ENCODE peak calls at places on chromosomes 1 and 21, in seven cellular contexts. B is fibroblast of lung; H is PC-9; D is tibial nerve; Y is CD8-positive, alpha-beta T cell; K is prostate gland; Q is Panc1. S is an unnamed sample.

GRCh38 chr1:38071530-38072266 is 25.1 kb upstream of the POU3F1 start:
- DNase-seq in B (peak), H (no peak), Q (peak), K (peak), Y (no peak), D (no peak), S (no peak)

GRCh38 chr21:44408226-44408625 is 47.1 kb upstream of the LRRC3 start:
- DNase-seq in B (no peak), D (no peak), H (no peak), K (no peak), Y (no peak), Q (no peak), S (no peak)

GRCh38 chr1:172638885-172639831 is 19.7 kb upstream of the FASLG start:
- DNase-seq in Y (peak), Q (peak), D (no peak), B (peak), K (no peak), H (peak), S (no peak)

GRCh38 chr1:202158810-202159533 is 1.4 kb downstream of the PTPN7 start:
- DNase-seq in B (no peak), D (no peak), K (no peak), Y (no peak), H (no peak), Q (no peak), S (no peak)

GRCh38 chr1:21652101-21652936 is 16.8 kb downstream of the RAP1GAP start:
- DNase-seq in Q (no peak), H (no peak), D (no peak), K (no peak), B (no peak), Y (no peak), S (no peak)

GRCh38 chr1:201468844-201469644 is at the start of gene PHLDA3:
- DNase-seq in H (peak), B (peak), K (peak), Q (no peak), Y (no peak), D (peak), S (peak)

GRCh38 chr1:59738152-59738551 is 76.6 kb upstream of the HOOK1 start:
- DNase-seq in D (no peak), Q (no peak), K (no peak), B (peak), Y (no peak), H (no peak), S (no peak)

GRCh38 chr21:34770581-34770980 is 101.8 kb downstream of the CLIC6 start:
- DNase-seq in H (no peak), Y (no peak), B (peak), D (no peak), Q (no peak), K (no peak), S (no peak)

GRCh38 chr1:48469616-48470500 is 2.1 kb downstream of the SPATA6 start:
- DNase-seq in Q (peak), H (no peak), Y (no peak), D (peak), K (peak), B (peak), S (no peak)

GRCh38 chr21:42125571-42126544 is 54.7 kb downstream of the UMODL1 start:
- DNase-seq in D (no peak), K (no peak), H (no peak), Q (no peak), Y (no peak), B (peak), S (no peak)

GRCh38 chr1:194598098-194598497 is 1411.7 kb upstream of the B3GALT2 start:
- DNase-seq in K (no peak), Y (no peak), D (no peak), B (peak), H (no peak), Q (no peak), S (no peak)

GRCh38 chr1:237011432-237011831 is 7.2 kb upstream of the MT1HL1 start:
- DNase-seq in K (no peak), H (no peak), Q (no peak), B (peak), Y (no peak), D (no peak), S (no peak)

GRCh38 chr1:78303620-78304019 is 187.2 kb upstream of the PTGFR start:
- DNase-seq in Q (no peak), B (peak), Y (no peak), K (no peak), D (peak), H (peak), S (no peak)

GRCh38 chr1:202189919-202190715 is 3.5 kb upstream of the LGR6 start:
- DNase-seq in Y (no peak), H (no peak), B (no peak), Q (no peak), D (no peak), K (no peak), S (no peak)

GRCh38 chr1:210565316-210565715 is 236.6 kb downstream of the HHAT start:
- DNase-seq in K (no peak), H (no peak), Q (no peak), B (no peak), D (no peak), Y (no peak), S (no peak)

GRCh38 chr1:17125756-17126237 is 6.5 kb upstream of the PADI2 start:
- DNase-seq in Y (peak), Q (peak), K (peak), H (peak), D (peak), B (peak), S (peak)

GRCh38 chr1:151756291-151756690 is 7.0 kb downstream of the MRPL9 start:
- DNase-seq in K (no peak), B (peak), Y (no peak), H (no peak), D (no peak), Q (no peak), S (no peak)

GRCh38 chr1:79711001-79711431 is 704.5 kb upstream of the ADGRL4 start:
- DNase-seq in B (peak), K (no peak), D (no peak), H (no peak), Y (no peak), Q (no peak), S (no peak)

GRCh38 chr1:65260851-65261473 is 48.4 kb upstream of the DNAJC6 start:
- DNase-seq in H (peak), D (no peak), B (peak), K (no peak), Q (no peak), Y (no peak), S (no peak)

GRCh38 chr1:198158766-198159589 is 2.2 kb downstream of the NEK7 start:
- DNase-seq in H (peak), Q (peak), B (peak), K (peak), D (peak), Y (peak), S (peak)

GRCh38 chr1:226419284-226419683 is 11.4 kb upstream of the PARP1 start:
- DNase-seq in K (no peak), H (no peak), Q (no peak), D (no peak), B (no peak), Y (no peak), S (no peak)

GRCh38 chr1:21628798-21629393 is 40.3 kb downstream of the RAP1GAP start:
- DNase-seq in B (no peak), D (no peak), Y (no peak), Q (no peak), H (peak), K (no peak), S (no peak)

GRCh38 chr1:15938628-15939161 is 37.2 kb downstream of the ZBTB17 start:
- DNase-seq in B (no peak), D (no peak), K (no peak), Y (no peak), H (no peak), Q (no peak), S (no peak)

GRCh38 chr1:62235576-62235975 is 40.9 kb downstream of the L1TD1 start:
- DNase-seq in H (no peak), Y (no peak), K (no peak), Q (no peak), B (no peak), D (no peak), S (no peak)

GRCh38 chr21:30189763-30190162 is 23.2 kb upstream of the CLDN17 start:
- DNase-seq in B (no peak), K (no peak), Q (no peak), D (no peak), H (no peak), Y (no peak), S (no peak)

GRCh38 chr1:155183775-155184221 is 10.1 kb downstream of the TRIM46 start:
- DNase-seq in H (no peak), K (no peak), B (no peak), D (no peak), Y (no peak), Q (no peak), S (no peak)
- TF ChIP-seq CTCF in H (no peak), K (no peak), B (no peak), D (no peak), Y (no peak), Q (no peak), S (no peak)

DNA sequence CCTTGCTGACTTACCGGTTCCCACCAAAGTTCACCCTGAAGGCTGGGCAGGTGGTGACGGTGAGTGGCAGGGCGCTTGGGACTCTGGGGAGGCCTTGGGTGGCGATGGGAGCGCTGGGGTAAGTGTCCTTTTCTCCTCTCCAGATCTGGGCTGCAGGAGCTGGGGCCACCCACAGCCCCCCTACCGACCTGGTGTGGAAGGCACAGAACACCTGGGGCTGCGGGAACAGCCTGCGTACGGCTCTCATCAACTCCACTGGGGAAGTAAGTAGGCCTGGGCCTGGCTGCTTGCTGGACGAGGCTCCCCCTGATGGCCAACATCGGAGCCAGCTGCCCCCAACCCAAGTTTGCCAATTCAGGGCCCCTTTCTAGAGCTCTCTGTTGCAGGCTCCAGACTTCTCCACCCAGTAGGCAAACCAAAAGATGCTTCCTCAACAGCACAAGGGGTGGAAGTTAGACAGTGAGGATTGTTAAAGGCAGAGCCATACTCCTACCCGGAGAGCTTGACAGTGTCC is 16.4 kb upstream of the SEMA4A start:
- DNase-seq in Q (no peak), H (no peak), D (no peak), B (no peak), Y (no peak), K (no peak), S (no peak)
- TF ChIP-seq CTCF in Q (no peak), H (no peak), D (no peak), B (no peak), Y (no peak), K (no peak), S (no peak)

GRCh38 chr1:156053770-156054499 is at the start of gene UBQLN4:
- DNase-seq in H (peak), D (peak), B (peak), Q (no peak), K (peak), Y (peak), S (peak)

GRCh38 chr1:156055343-156055645 is 712 bp downstream of the LAMTOR2 start:
- DNase-seq in D (no peak), Q (no peak), B (no peak), H (no peak), Y (no peak), K (no peak), S (no peak)

GRCh38 chr1:156051011-156051725 is 2.4 kb downstream of the UBQLN4 start:
- DNase-seq in D (no peak), B (no peak), Y (no peak), H (no peak), Q (no peak), K (no peak), S (no peak)

GRCh38 chr1:156054500-156055342 is at the start of gene LAMTOR2:
- DNase-seq in D (peak), B (peak), K (peak), H (peak), Q (peak), Y (peak), S (peak)

GRCh38 chr1:156052862-156053769 is 482 bp downstream of the UBQLN4 start:
- DNase-seq in Y (peak), Q (peak), D (peak), H (peak), B (peak), K (no peak), S (no peak)
- TF ChIP-seq CTCF in Y (no peak), Q (no peak), D (no peak), H (peak), B (no peak), K (no peak), S (peak)

GRCh38 chr1:93346472-93346991 is 825 bp downstream of the DR1 start:
- DNase-seq in H (no peak), K (peak), Y (peak), B (no peak), D (no peak), Q (no peak), S (no peak)

GRCh38 chr1:93345633-93346471 is at the start of gene DR1:
- DNase-seq in Q (no peak), H (peak), B (peak), K (peak), D (peak), Y (peak), S (peak)

GRCh38 chr1:93344484-93344883 is 1.2 kb upstream of the DR1 start:
- DNase-seq in H (no peak), B (no peak), Q (no peak), Y (no peak), D (no peak), K (no peak), S (no peak)

GRCh38 chr1:93347319-93347899 is 1.7 kb downstream of the DR1 start:
- DNase-seq in D (no peak), Y (no peak), B (no peak), Q (no peak), H (no peak), K (no peak), S (no peak)

DNA sequence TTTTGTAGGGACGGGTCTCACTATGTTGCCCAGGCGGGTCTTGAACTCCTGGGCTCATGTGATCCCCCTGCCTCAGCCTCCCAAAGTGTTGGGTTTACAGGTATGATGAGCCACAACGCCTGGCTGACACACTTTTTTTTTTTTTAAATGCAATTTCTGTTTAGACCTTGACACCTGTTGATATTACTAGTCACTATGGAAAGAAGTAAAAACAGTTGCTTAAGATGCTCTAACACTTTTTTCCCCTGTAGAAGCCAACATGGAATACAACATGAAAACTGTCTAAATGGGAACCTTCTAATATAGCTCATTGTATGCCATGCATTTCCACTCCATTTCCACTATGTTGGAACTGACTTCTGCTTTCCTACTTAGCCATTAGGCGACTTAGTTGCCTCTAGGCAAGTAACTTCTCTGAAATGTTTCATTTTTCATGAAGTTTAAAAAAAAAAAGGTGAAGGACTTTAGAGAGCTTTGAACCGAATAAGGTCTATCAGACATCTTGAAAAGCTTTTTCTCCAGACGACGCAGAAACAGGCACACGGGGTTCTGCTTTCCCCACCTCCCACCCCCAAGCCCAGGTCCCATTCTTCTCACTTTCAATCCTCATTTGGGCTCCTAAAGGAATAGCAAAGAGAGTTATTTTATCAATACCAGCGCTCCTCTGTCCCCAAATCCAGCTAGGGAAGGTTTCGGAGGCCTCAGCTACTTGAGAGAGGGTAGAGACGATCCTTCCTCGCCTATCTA is 648 bp upstream of the DR1 start:
- DNase-seq in D (no peak), H (no peak), Y (no peak), Q (no peak), K (no peak), B (no peak), S (no peak)
- TF ChIP-seq CTCF in D (no peak), H (no peak), Y (no peak), Q (no peak), K (no peak), B (no peak), S (no peak)

DNA sequence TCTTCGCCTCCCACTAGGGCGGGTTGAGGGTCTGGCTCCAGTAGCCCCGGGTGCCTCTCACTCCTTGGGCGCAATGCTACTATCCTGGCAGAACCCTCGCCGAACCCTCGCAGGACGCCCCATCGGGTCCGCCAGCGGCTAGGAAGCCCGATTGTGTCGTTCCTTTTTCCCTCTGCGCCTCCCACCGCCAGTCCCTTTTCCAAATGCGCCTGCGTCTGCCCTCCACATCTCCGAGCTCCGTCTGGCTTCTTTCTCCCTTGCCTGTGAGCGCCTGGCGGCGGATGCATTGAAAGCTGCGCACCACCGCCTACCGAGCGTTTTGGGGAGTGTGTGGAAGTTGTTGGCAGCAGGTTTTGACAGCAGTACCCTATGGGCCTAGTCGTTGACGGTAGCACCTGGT is 1.0 kb upstream of the DIRAS3 start:
- DNase-seq in D (no peak), K (peak), H (no peak), Y (no peak), Q (no peak), B (peak), S (no peak)
- TF ChIP-seq CTCF in D (no peak), K (peak), H (no peak), Y (no peak), Q (no peak), B (peak), S (peak)

GRCh38 chr1:66929289-66929688 is 4.5 kb downstream of the MIER1 start:
- DNase-seq in B (no peak), D (no peak), Q (no peak), K (no peak), Y (no peak), H (no peak), S (no peak)

GRCh38 chr1:66930823-66931174 is 6.0 kb downstream of the MIER1 start:
- DNase-seq in Y (no peak), H (no peak), B (no peak), K (no peak), D (no peak), Q (no peak), S (no peak)

GRCh38 chr1:66931548-66932124 is 6.8 kb downstream of the MIER1 start:
- DNase-seq in Q (no peak), Y (no peak), K (no peak), B (no peak), H (no peak), D (no peak), S (no peak)

GRCh38 chr1:66929691-66929998 is 4.9 kb downstream of the MIER1 start:
- DNase-seq in Y (no peak), D (no peak), Q (no peak), H (no peak), B (no peak), K (no peak), S (no peak)

DNA sequence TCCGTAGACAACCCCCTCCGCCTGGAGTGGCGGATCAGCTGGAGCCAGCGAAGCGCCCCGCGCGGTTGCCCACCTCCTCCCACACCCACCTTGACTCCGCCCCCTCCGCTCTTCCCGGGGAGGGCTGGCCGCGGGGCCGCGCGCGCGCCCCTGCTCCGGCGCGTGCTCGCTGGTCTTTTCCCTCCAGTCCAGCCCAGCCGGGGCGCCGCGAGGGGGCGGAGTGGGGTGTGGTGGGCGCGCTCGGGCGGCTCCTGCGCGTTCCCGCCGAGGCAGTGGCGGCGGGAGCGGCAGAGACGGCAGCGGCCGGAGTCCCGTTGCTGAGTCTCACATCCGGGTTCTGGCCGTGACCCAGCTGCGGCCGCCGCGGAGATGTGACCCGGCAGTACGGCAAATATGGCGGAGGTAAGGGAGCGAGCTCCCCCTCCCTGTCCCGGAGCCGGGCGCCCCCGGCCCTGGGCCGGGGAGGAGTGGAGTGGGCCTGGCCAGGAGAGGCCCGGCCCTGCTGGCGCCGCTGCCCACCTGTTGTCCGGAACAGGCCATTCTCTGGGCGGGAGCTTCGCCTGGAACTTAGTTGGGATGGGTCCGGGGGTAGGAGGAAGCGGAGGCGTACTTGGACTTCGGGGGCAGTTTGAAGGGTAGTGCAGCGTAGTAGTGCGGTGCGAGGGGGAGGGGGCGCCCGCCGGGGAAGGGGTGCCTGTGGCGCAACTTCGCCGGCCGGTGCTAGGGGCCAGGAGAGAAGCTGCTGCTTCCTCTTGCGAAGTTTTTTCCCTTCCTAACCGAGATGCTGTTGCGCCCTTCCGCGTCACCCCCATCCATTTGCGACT is 5.4 kb downstream of the MIER1 start:
- DNase-seq in Q (peak), K (peak), H (peak), D (peak), Y (peak), B (peak), S (peak)
- TF ChIP-seq CTCF in Q (peak), K (peak), H (no peak), D (peak), Y (peak), B (no peak), S (peak)

GRCh38 chr1:101520302-101520701 is 283.5 kb downstream of the S1PR1 start:
- DNase-seq in D (no peak), K (no peak), Y (no peak), Q (peak), H (peak), B (peak), S (peak)
- TF ChIP-seq CTCF in D (peak), K (peak), Y (peak), Q (peak), H (peak), B (peak), S (peak)

DNA sequence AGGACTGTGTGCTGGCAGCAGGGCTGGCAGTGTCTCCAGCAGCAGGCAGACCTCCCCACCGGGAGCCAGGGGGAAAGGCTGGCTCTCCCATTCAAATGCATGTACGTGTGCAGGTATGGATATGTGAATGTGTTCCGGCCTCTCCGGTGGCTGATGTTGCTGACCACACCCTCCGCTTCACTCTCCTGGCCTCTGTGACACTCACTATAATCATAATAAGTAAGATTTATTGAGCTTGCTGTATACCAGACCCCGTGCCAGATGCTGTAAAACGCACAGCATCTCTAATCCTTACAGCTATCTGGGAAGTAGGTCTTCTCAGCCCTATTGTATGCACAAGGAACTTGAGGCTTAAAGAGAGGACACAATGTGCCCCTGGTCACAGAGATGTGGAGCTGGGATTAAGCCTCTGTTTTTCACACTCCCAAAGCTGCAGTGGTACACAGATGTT is 20.5 kb upstream of the ARTN start:
- DNase-seq in Y (no peak), D (no peak), Q (no peak), B (no peak), K (no peak), H (no peak), S (no peak)
- TF ChIP-seq CTCF in Y (no peak), D (no peak), Q (no peak), B (no peak), K (no peak), H (no peak), S (no peak)

S was measured in D721Med.